ENCODE peak calls at places on chromosome 14, in eight cellular contexts. N is HCT116, S is A549, T is heart left ventricle, B is tibial nerve, G is IMR-90, Q is adrenal gland, A is breast epithelium. Y is an unnamed sample.

GRCh38 chr14:105913861-105914260 is 387.5 kb downstream of the TMEM121 start:
- DNase-seq in N (no peak), S (no peak), T (peak), B (no peak), G (no peak), Q (no peak), A (no peak), Y (no peak)

GRCh38 chr14:106506901-106507305 is 980.5 kb downstream of the TMEM121 start:
- DNase-seq in N (no peak), S (no peak), T (no peak), B (no peak), G (no peak), Q (no peak), A (no peak), Y (no peak)

GRCh38 chr14:52863339-52863700 is 71.9 kb upstream of the GNPNAT1 start:
- DNase-seq in N (no peak), S (no peak), T (no peak), B (no peak), G (peak), Q (no peak), A (no peak), Y (no peak)

GRCh38 chr14:73140924-73141323 is 4.6 kb downstream of the PSEN1 start:
- DNase-seq in N (no peak), S (no peak), T (no peak), B (no peak), G (no peak), Q (no peak), A (no peak), Y (no peak)

GRCh38 chr14:94974893-94975292 is 182.4 kb downstream of the DICER1 start:
- DNase-seq in N (no peak), S (no peak), T (no peak), B (no peak), G (no peak), Q (no peak), A (no peak), Y (no peak)

GRCh38 chr14:105859717-105860614 is 333.6 kb downstream of the TMEM121 start:
- DNase-seq in N (no peak), S (no peak), T (peak), B (no peak), G (no peak), Q (peak), A (no peak), Y (no peak)

GRCh38 chr14:77843155-77843554 is 43.2 kb downstream of the ADCK1 start:
- DNase-seq in N (no peak), S (no peak), T (no peak), B (no peak), G (no peak), Q (no peak), A (no peak), Y (no peak)

GRCh38 chr14:23121401-23121800 is 2.3 kb upstream of the CEBPE start:
- DNase-seq in N (no peak), S (no peak), T (peak), B (no peak), G (peak), Q (peak), A (no peak), Y (no peak)

GRCh38 chr14:73763396-73763795 is 49.2 kb upstream of the PNMA1 start:
- DNase-seq in N (no peak), S (no peak), T (no peak), B (no peak), G (no peak), Q (no peak), A (no peak), Y (no peak)

GRCh38 chr14:102544745-102545460 is 35.3 kb upstream of the ANKRD9 start:
- DNase-seq in N (no peak), S (no peak), T (no peak), B (no peak), G (no peak), Q (no peak), A (no peak), Y (no peak)

GRCh38 chr14:94542111-94542810 is 19.0 kb upstream of the SERPINA4 start:
- DNase-seq in N (no peak), S (no peak), T (no peak), B (no peak), G (peak), Q (peak), A (no peak), Y (no peak)

GRCh38 chr14:68468437-68469207 is 324.2 kb downstream of the ZFP36L1 start:
- DNase-seq in N (no peak), S (no peak), T (no peak), B (no peak), G (no peak), Q (no peak), A (no peak), Y (no peak)
- TF ChIP-seq CTCF in N (no peak), S (no peak), T (no peak), B (no peak), G (no peak), Q (no peak), A (no peak), Y (no peak)

DNA sequence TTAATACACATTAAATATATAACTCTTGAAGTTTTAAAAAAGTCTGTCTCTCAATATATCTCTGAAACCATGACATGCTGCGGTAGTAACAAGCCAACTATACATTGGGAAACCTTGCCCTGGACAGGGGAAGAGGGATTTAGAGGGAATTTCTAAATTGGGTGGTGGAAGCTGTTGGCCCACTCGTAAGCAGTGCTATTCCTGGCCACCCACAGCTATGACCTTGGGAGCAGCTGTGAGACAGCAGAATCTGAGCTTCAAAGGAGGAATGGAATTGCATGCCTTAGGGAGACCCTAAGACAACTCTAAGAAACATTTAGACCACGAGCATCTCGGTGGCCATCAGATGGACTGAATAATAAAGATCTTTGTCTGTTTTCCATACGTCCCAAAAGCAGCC is 15.8 kb upstream of the GCH1 start:
- DNase-seq in N (no peak), S (no peak), T (no peak), B (no peak), G (no peak), Q (no peak), A (no peak), Y (no peak)
- H3K27ac ChIP-seq in N (no peak), S (no peak), T (no peak), B (no peak), G (no peak), Q (no peak), A (no peak), Y (no peak)

GRCh38 chr14:20682127-20682434 is 2.3 kb upstream of the RNASE4 start:
- DNase-seq in N (no peak), S (no peak), T (no peak), B (no peak), G (no peak), Q (no peak), A (no peak), Y (no peak)

GRCh38 chr14:20684662-20685456 is 499 bp downstream of the RNASE4 start:
- DNase-seq in N (peak), S (peak), T (peak), B (no peak), G (peak), Q (no peak), A (peak), Y (no peak)

GRCh38 chr14:20683125-20683895 is 1.1 kb upstream of the RNASE4 start:
- DNase-seq in N (peak), S (peak), T (peak), B (peak), G (peak), Q (peak), A (peak), Y (no peak)

GRCh38 chr14:20682435-20683124 is 1.8 kb upstream of the RNASE4 start:
- DNase-seq in N (peak), S (peak), T (peak), B (peak), G (peak), Q (peak), A (peak), Y (peak)

DNA sequence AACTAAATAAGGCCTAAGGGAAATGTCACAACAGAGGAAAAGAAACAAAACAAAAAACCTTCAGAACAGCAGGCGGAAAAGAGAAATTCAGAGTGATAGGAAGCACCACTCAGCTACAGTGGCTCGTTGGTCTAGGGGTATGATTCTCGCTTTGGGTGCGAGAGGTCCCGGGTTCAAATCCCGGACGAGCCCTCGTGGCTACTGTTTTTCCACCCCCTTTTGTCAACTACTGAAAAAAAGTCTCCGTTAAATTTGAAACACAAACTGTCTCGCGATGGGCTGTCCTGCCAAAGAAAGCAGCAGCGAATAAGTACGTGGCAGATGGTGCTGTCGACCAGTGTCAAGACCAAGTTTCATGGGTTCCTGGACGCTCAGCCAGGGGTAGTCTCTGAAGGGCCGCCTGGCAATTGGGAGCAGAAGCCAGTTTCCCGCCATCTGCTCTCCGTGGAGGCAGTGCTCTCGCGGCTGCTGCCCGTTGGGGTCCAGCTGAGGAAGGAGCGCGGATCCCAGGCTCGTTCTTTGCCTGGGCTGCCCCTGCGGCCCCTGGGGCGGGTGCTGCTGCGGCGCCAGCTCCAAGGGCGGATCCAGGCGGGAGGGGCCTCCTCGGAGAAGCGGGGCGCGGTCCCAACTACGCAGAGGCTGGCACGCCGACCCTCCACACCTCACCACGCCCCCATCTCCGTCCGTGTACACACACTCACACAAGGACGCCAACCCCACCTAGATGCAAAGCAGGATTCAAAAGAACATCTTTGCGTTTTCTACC is at the start of gene RNASE4:
- DNase-seq in N (peak), S (peak), T (peak), B (peak), G (peak), Q (peak), A (peak), Y (peak)
- TF ChIP-seq POLR2A in N (peak), S (peak), T (no peak), B (peak), G (peak), Q (no peak), A (peak), Y (peak)

GRCh38 chr14:89237923-89238529 is 179.0 kb downstream of the FOXN3 start:
- DNase-seq in N (no peak), S (peak), T (no peak), B (no peak), G (peak), Q (peak), A (no peak), Y (no peak)
- TF ChIP-seq CTCF in N (peak), S (peak), T (peak), B (no peak), G (peak), Q (peak), A (no peak), Y (peak)

Y was measured in esophagus squamous epithelium.